ENCODE peak calls at places on chromosomes 6 and 20, in six cellular contexts. L is astrocyte of the spinal cord, F is PC-9, A is A549, W is GM12865, R is endodermal cell. Z is an unnamed sample.

GRCh38 chr6:109015185-109015584 is 79.5 kb downstream of the SESN1 start:
- DNase-seq in R (no peak), W (no peak), L (no peak), F (no peak), A (no peak), Z (no peak)

GRCh38 chr6:27275025-27275956 is 27.8 kb downstream of the PRSS16 start:
- DNase-seq in L (no peak), W (peak), A (no peak), F (no peak), R (peak), Z (peak)

GRCh38 chr20:45450097-45450818 is 19.3 kb upstream of the WFDC2 start:
- DNase-seq in R (peak), A (peak), F (peak), W (peak), L (peak), Z (peak)

GRCh38 chr20:13221673-13222318 is 722 bp downstream of the ISM1 start:
- DNase-seq in W (peak), L (peak), A (peak), R (peak), F (peak), Z (peak)

GRCh38 chr6:31791324-31792089 is 4.0 kb downstream of the VARS1 start:
- DNase-seq in R (peak), L (peak), W (peak), F (no peak), A (peak), Z (no peak)

GRCh38 chr6:150229775-150230561 is 87.1 kb downstream of the PPP1R14C start:
- DNase-seq in A (no peak), R (peak), L (no peak), F (no peak), W (no peak), Z (peak)

GRCh38 chr6:44416103-44416502 is 28.6 kb downstream of the CDC5L start:
- DNase-seq in W (no peak), A (peak), F (peak), L (peak), R (no peak), Z (peak)

GRCh38 chr6:140101367-140101766 is 726.9 kb upstream of the CITED2 start:
- DNase-seq in F (no peak), R (no peak), L (no peak), W (peak), A (no peak), Z (peak)

GRCh38 chr6:1524040-1524480 is 85.7 kb upstream of the FOXC1 start:
- DNase-seq in R (peak), F (no peak), A (peak), L (peak), W (peak), Z (no peak)

GRCh38 chr20:22590662-22591061 is 6.3 kb upstream of the FOXA2 start:
- DNase-seq in L (no peak), F (no peak), A (no peak), R (peak), W (no peak), Z (no peak)

GRCh38 chr6:73941892-73942291 is 245.9 kb downstream of the CD109 start:
- DNase-seq in W (no peak), F (no peak), R (no peak), A (no peak), L (no peak), Z (peak)

GRCh38 chr20:46850416-46850815 is 44.2 kb upstream of the EYA2 start:
- DNase-seq in W (no peak), R (no peak), A (no peak), F (no peak), L (no peak), Z (no peak)

GRCh38 chr6:125810435-125810834 is 19.7 kb downstream of the NCOA7 start:
- DNase-seq in F (no peak), W (no peak), L (no peak), A (no peak), R (no peak), Z (no peak)

GRCh38 chr6:170247178-170247701 is 43.6 kb downstream of the DLL1 start:
- DNase-seq in W (no peak), L (no peak), R (no peak), A (no peak), F (no peak), Z (no peak)

GRCh38 chr20:58431134-58431533 is 42.1 kb downstream of the VAPB start:
- DNase-seq in L (no peak), R (no peak), F (no peak), W (no peak), A (no peak), Z (no peak)

GRCh38 chr6:123306334-123306733 is 310.3 kb downstream of the CLVS2 start:
- DNase-seq in A (no peak), L (no peak), W (no peak), R (no peak), F (no peak), Z (no peak)

GRCh38 chr6:36038120-36038876 is 10.7 kb downstream of the MAPK14 start:
- DNase-seq in R (no peak), F (no peak), A (no peak), L (no peak), W (peak), Z (no peak)

GRCh38 chr6:90284745-90285481 is 11.7 kb downstream of the BACH2 start:
- DNase-seq in L (peak), W (peak), F (peak), R (no peak), A (no peak), Z (peak)

GRCh38 chr20:61875221-61875885 is 190.3 kb downstream of the TAF4 start:
- DNase-seq in W (no peak), A (no peak), R (peak), L (no peak), F (no peak), Z (no peak)

GRCh38 chr6:159577564-159577963 is 115.5 kb downstream of the SOD2 start:
- DNase-seq in L (peak), W (no peak), F (no peak), R (peak), A (no peak), Z (no peak)

GRCh38 chr6:103672169-103672568 is 1187.5 kb downstream of the HACE1 start:
- DNase-seq in F (no peak), A (no peak), W (no peak), L (peak), R (no peak), Z (no peak)

GRCh38 chr6:125197795-125198269 is 44.3 kb downstream of the TPD52L1 start:
- DNase-seq in F (peak), A (peak), R (peak), L (peak), W (no peak), Z (peak)

GRCh38 chr6:47655719-47656595 is 42.4 kb upstream of the ADGRF4 start:
- DNase-seq in L (peak), W (peak), F (peak), A (no peak), R (peak), Z (peak)

GRCh38 chr6:62516287-62517152 is 230.5 kb upstream of the KHDRBS2 start:
- DNase-seq in L (no peak), A (no peak), F (no peak), R (peak), W (no peak), Z (no peak)

GRCh38 chr20:62063601-62063980 is 2.1 kb downstream of the TAF4 start:
- DNase-seq in W (no peak), A (no peak), F (no peak), R (peak), L (peak), Z (no peak)

GRCh38 chr6:156689656-156690055 is 87.5 kb upstream of the ARID1B start:
- DNase-seq in A (no peak), W (no peak), R (no peak), L (no peak), F (no peak), Z (no peak)

GRCh38 chr6:156687875-156688549 is 89.2 kb upstream of the ARID1B start:
- DNase-seq in F (no peak), R (peak), L (peak), W (peak), A (no peak), Z (peak)

GRCh38 chr6:156686429-156686939 is 90.7 kb upstream of the ARID1B start:
- DNase-seq in R (peak), W (peak), L (peak), A (peak), F (peak), Z (peak)

GRCh38 chr6:156686940-156687874 is 90.0 kb upstream of the ARID1B start:
- DNase-seq in A (peak), L (peak), W (peak), R (peak), F (peak), Z (peak)

DNA sequence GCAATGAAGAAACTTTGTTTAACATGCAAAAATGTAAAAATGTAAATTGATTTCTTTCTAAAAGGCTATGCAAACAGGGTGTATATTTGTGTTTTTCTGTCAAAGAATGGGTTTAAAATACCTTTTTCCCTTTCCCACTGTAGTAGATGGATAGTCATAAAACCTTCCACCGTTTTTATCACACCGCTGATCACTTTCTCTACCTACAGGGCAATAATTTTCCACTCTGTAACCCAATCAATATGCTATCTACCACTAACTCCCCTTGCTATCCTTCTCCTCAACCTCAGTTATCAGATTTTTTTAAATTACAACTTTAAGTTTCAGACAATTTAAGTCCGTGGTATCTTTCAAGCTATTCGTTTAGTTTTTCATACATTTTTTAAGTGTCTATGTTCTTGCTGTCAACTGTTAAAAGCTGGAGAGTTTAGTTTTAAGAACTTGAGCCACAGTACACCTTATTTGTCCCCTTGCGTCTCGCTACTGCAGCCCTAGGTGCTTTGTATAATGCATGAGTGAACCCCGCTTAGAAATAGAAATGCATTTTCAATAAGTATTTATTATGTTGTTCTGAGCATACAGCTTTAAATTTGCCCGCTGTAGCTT is 91.3 kb upstream of the ARID1B start:
- DNase-seq in R (no peak), W (no peak), A (no peak), L (no peak), F (no peak), Z (no peak)
- H3K4me3 ChIP-seq in R (peak), W (peak), A (peak), L (peak), F (peak), Z (peak)

GRCh38 chr20:24782221-24782620 is 166.8 kb upstream of the CST7 start:
- DNase-seq in A (no peak), W (no peak), F (no peak), R (peak), L (no peak), Z (no peak)

GRCh38 chr20:24779886-24780285 is 169.2 kb upstream of the CST7 start:
- DNase-seq in W (no peak), A (no peak), R (peak), F (no peak), L (no peak), Z (no peak)

GRCh38 chr20:24780648-24781047 is 168.4 kb upstream of the CST7 start:
- DNase-seq in F (no peak), R (peak), W (no peak), A (no peak), L (no peak), Z (no peak)

GRCh38 chr20:24782801-24783630 is 166.1 kb upstream of the CST7 start:
- DNase-seq in L (peak), W (no peak), R (peak), A (no peak), F (no peak), Z (no peak)

GRCh38 chr20:24781061-24781980 is 167.7 kb upstream of the CST7 start:
- DNase-seq in F (no peak), W (peak), L (peak), A (peak), R (peak), Z (peak)
- TF ChIP-seq CTCF in F (peak), W (peak), L (peak), A (peak), R (peak), Z (peak)

GRCh38 chr20:2946988-2947961 is 74.0 kb downstream of the PTPRA start:
- DNase-seq in W (no peak), R (no peak), L (peak), F (no peak), A (no peak), Z (peak)
- H3K4me3 ChIP-seq in W (no peak), R (no peak), L (no peak), F (no peak), A (no peak), Z (no peak)

DNA sequence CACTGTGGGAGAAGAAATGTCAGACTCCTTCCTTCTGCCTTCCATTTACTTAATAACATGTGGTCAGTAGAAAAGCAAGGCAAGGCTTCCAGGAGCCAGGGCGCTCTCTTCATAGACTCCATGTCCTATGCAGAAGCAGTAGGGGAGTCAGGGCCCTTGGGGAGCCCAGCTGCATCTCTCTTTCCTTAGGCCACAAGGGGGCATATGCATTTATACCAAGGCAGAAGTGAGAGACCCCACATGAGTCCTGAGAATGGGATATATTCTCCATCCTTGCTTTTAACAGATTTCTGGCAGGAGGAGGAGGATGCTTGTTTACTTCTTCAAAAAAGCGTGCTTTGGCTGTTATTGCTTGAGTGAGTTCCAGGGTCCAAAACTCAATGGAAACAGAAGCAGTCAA is 198.5 kb downstream of the HIVEP2 start:
- DNase-seq in L (peak), F (no peak), R (peak), A (peak), W (peak), Z (no peak)
- TF ChIP-seq CTCF in L (peak), F (no peak), R (peak), A (peak), W (peak), Z (peak)

GRCh38 chr20:56372850-56373249 is 14.1 kb downstream of the FAM210B start:
- DNase-seq in A (no peak), F (no peak), R (no peak), L (no peak), W (no peak), Z (no peak)

GRCh38 chr20:56368351-56369134 is 9.8 kb downstream of the FAM210B start:
- DNase-seq in F (no peak), L (no peak), A (no peak), W (no peak), R (no peak), Z (no peak)

GRCh38 chr20:56373942-56374341 is 15.2 kb downstream of the FAM210B start:
- DNase-seq in F (peak), R (no peak), A (no peak), W (peak), L (peak), Z (peak)

DNA sequence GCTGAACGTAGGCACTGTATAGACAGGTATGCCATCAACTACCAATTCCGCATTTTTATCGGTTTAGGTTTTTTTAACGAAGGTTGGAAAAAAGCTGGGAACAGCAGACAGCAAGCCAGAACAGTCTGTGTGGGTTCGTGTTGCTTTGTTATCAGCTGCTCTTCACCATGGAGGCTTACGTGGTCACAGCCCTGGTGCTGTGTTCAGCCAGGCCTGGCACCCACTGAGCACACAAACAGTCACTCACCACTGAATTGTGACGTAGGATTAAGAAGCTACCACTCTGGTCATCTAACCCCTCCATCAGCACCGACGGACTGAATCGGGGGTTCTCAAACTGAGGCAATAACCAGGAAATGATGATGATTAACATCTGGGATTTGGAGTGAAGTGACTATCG is 13.2 kb downstream of the FAM210B start:
- DNase-seq in A (no peak), W (no peak), L (no peak), F (no peak), R (no peak), Z (no peak)
- H3K4me3 ChIP-seq in A (no peak), W (no peak), L (no peak), F (no peak), R (no peak), Z (no peak)

GRCh38 chr20:9172908-9173307 is 104.0 kb downstream of the PLCB4 start:
- DNase-seq in W (no peak), A (no peak), R (no peak), L (peak), F (no peak), Z (peak)
- TF ChIP-seq CTCF in W (no peak), A (no peak), R (peak), L (peak), F (peak), Z (peak)

DNA sequence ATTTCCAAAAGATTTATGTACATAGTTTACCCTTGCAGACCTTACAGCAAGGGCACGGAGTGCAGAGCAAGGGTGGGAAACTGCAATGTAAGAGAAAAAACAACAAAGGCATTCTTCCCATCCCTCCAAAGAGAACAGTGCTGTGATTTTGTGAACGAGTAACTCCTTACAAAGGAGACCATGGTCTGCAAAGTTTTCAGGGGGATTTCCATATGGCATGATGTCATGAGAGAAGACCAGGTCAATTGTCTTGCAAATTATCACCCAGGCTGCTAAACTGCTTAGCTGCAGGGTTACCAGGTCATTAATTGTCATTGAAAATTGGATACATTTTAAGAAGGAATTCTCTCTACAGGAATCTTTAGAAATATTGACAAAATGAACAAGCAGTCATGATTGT is 58.3 kb downstream of the LAMP5 start:
- DNase-seq in R (peak), F (no peak), L (no peak), W (no peak), A (no peak), Z (no peak)
- H3K4me3 ChIP-seq in R (no peak), F (no peak), L (no peak), W (no peak), A (no peak), Z (no peak)

GRCh38 chr6:34585108-34585507 is 29.0 kb upstream of the SPDEF start:
- DNase-seq in A (no peak), W (no peak), F (no peak), L (no peak), R (peak), Z (no peak)

GRCh38 chr6:34584694-34585093 is 28.6 kb upstream of the SPDEF start:
- DNase-seq in R (peak), A (no peak), W (no peak), F (no peak), L (no peak), Z (no peak)

GRCh38 chr6:34583861-34584604 is 27.9 kb upstream of the SPDEF start:
- DNase-seq in L (no peak), A (no peak), R (peak), F (no peak), W (no peak), Z (no peak)

GRCh38 chr6:34581561-34581920 is 25.4 kb upstream of the SPDEF start:
- DNase-seq in L (no peak), R (no peak), W (no peak), F (no peak), A (no peak), Z (no peak)

GRCh38 chr6:34583461-34583860 is 27.3 kb upstream of the SPDEF start:
- DNase-seq in W (peak), R (peak), A (no peak), L (no peak), F (no peak), Z (no peak)
- TF ChIP-seq CTCF in W (peak), R (no peak), A (peak), L (peak), F (no peak), Z (peak)

GRCh38 chr6:22928775-22929174 is 359.4 kb downstream of the HDGFL1 start:
- DNase-seq in R (peak), W (no peak), A (no peak), L (no peak), F (no peak), Z (no peak)

GRCh38 chr6:22929228-22929627 is 359.9 kb downstream of the HDGFL1 start:
- DNase-seq in R (no peak), L (no peak), A (no peak), F (no peak), W (peak), Z (peak)

GRCh38 chr6:22926613-22927348 is 357.4 kb downstream of the HDGFL1 start:
- DNase-seq in A (no peak), W (no peak), F (no peak), R (no peak), L (no peak), Z (no peak)

GRCh38 chr6:22925304-22925835 is 356.0 kb downstream of the HDGFL1 start:
- DNase-seq in W (no peak), A (no peak), L (no peak), R (no peak), F (no peak), Z (no peak)

DNA sequence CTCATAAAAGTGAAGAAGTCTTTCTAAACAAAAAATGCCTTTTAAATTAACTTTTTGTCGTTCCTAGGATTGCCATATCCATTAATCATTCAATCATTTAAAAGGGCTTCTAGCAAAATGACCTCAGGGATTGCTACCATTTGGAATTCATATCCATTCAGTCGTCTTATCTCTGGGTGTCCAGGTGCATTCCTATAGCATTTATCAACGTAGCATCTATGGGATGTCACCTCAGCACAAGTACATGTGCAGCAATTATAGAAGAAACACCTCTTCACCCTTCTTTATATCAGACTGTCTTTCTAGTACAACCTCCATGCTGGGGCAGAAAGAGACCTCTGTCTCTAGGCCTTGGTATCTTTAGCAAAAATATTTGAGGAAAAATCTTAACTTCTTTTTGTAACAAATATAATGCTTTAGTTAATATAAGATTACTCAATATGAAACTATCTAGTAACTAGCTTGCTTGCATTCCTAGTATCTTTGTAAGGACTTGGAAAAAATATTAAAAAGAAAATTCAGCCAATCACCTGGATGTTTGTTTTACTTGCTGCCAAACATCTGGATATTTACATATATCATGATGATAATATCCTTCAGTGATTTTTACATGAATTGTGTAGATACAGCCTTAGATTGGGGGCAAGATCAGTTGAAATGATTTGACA is 356.7 kb downstream of the HDGFL1 start:
- DNase-seq in A (no peak), R (no peak), W (no peak), F (no peak), L (no peak), Z (no peak)
- H3K4me3 ChIP-seq in A (no peak), R (no peak), W (no peak), F (no peak), L (no peak), Z (no peak)